ENCODE peak calls at places on chromosomes 3 and 15, in six cellular contexts. B is IMR-90, G is trophoblast cell, F is neuronal stem cell, R is mesendoderm, L is H1. K is an unnamed sample.

GRCh38 chr3:122350814-122351418 is 25.9 kb downstream of the CSTA start:
- DNase-seq in L (no peak), F (no peak), R (no peak), B (peak), G (no peak), K (no peak)

GRCh38 chr3:65483475-65483874 is 555.2 kb downstream of the MAGI1 start:
- DNase-seq in F (no peak), L (no peak), R (peak), B (no peak), G (peak), K (peak)

GRCh38 chr3:33982269-33982798 is 183.9 kb downstream of the PDCD6IP start:
- DNase-seq in L (no peak), R (no peak), G (no peak), B (peak), F (no peak), K (no peak)

GRCh38 chr15:53786421-53786820 is 27.0 kb upstream of the WDR72 start:
- DNase-seq in B (no peak), L (no peak), R (no peak), F (no peak), G (no peak), K (no peak)

GRCh38 chr3:66473637-66474036 is 27.2 kb downstream of the LRIG1 start:
- DNase-seq in B (peak), L (no peak), F (no peak), R (no peak), G (peak), K (no peak)

GRCh38 chr3:11770105-11770476 is 76.6 kb downstream of the TAMM41 start:
- DNase-seq in G (peak), F (no peak), B (no peak), R (no peak), L (no peak), K (no peak)

GRCh38 chr3:52813810-52814209 is 16.7 kb downstream of the ITIH4 start:
- DNase-seq in F (no peak), L (no peak), G (no peak), B (no peak), R (no peak), K (no peak)

GRCh38 chr3:42101481-42101880 is 10.3 kb downstream of the TRAK1 start:
- DNase-seq in F (no peak), R (no peak), L (no peak), B (no peak), G (peak), K (no peak)

GRCh38 chr15:40245666-40246065 is 6.8 kb downstream of the PAK6 start:
- DNase-seq in F (no peak), L (no peak), B (no peak), G (no peak), R (no peak), K (peak)

DNA sequence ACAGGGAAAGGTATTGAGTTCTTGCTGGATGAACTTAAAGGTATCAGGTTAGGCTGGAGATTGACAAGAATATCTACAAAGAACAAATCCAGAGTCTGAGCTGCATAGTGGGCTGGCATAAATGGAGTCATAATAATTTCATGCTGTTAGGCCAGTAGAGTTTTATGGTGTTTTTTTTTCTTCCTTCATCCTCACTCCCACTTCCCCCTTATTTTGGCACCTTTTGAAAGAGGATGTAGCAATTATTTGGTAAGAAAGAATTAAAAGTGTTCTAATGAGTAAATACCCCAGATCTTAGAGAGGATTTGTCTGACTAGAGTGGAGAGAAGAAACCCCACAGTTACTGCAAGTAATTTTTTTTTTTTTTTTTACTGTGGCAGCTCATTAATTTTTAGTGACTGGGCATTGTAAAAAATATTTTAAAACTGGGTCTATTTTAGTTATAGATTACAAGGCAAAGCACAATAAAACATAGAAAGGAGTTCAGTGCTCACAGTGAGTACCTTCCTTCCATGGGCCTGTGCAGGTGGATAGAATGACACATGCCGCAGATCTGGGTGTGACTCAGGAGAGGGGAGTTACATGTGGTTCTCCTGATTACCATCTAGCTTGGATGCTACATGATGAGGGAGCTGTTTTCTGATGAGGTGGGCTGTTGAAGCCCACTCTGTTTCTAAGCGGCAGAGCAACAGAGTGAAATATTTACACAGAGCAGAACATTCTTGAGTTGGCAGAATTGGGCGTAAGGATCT is 5.2 kb downstream of the EDEM1 start:
- DNase-seq in B (no peak), G (peak), F (no peak), R (no peak), L (no peak), K (no peak)
- H2AK5ac ChIP-seq in B (no peak), G (no peak), F (no peak), R (no peak), L (no peak), K (no peak)

GRCh38 chr15:62941719-62942118 is 100.8 kb upstream of the TPM1 start:
- DNase-seq in B (peak), R (no peak), L (no peak), F (no peak), G (peak), K (no peak)

GRCh38 chr15:62940755-62941361 is 101.7 kb upstream of the TPM1 start:
- DNase-seq in R (peak), L (no peak), F (no peak), G (peak), B (peak), K (no peak)

GRCh38 chr15:62946940-62947339 is 95.6 kb upstream of the TPM1 start:
- DNase-seq in F (no peak), G (no peak), B (no peak), L (no peak), R (no peak), K (no peak)

GRCh38 chr15:62942411-62942810 is 100.1 kb upstream of the TPM1 start:
- DNase-seq in G (no peak), L (no peak), B (no peak), R (no peak), F (no peak), K (no peak)

GRCh38 chr15:62945063-62945462 is 97.5 kb upstream of the TPM1 start:
- DNase-seq in G (no peak), R (no peak), L (no peak), F (no peak), B (no peak), K (no peak)
- H2AK5ac ChIP-seq in G (peak), R (no peak), L (no peak), F (no peak), B (no peak), K (no peak)

DNA sequence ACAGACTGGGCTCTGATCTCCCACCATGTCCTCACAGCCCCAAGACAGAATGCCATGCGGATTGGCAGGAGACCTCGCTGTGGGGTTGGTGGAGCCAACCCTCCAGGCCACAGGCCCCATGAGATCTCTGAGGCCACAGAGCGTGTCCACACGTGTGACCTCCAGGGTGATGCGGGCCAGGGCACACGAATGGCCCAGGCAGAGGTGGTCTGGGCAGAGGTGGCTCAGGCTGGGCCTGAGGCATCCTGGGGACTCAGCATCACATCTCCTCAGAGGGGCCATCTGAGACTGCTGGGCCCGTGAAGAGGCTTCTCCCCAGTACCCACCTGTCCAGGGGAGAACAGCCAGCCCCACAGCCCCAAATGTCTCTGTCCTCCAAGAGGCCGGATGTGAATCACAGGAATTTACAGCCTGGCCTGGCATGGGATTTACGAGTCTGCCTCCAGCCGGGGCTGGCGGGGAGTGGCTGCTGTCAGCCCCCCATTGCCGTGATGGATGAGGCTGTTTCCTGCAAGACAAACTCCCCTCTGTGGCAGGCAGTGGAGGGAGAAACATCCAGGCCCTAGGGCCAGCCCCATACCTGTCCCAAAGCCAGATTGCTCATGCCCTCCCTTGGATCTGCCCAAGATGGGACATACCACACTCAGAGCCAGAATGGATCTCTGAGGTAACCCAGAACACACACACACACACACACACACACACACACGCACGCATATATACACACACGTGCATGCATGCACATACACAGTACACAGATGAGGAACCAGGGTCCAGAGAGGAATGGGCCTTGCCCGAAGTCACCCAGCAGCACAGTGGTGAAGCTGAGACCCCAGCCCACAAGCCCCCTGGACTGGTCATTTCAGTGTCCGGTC is 208.3 kb downstream of the TBC1D2B start:
- DNase-seq in B (no peak), L (no peak), G (no peak), F (no peak), R (peak), K (no peak)
- H2AK5ac ChIP-seq in B (no peak), L (no peak), G (no peak), F (peak), R (no peak), K (no peak)

GRCh38 chr3:139301654-139302053 is 42.2 kb upstream of the MRPS22 start:
- DNase-seq in L (no peak), B (no peak), G (no peak), R (no peak), F (no peak), K (no peak)

GRCh38 chr3:139302801-139303113 is 41.1 kb upstream of the MRPS22 start:
- DNase-seq in R (no peak), G (no peak), B (no peak), L (no peak), F (no peak), K (no peak)

GRCh38 chr3:139302084-139302800 is 41.6 kb upstream of the MRPS22 start:
- DNase-seq in F (no peak), B (peak), G (peak), R (peak), L (no peak), K (no peak)

GRCh38 chr3:139300416-139300815 is 43.4 kb upstream of the MRPS22 start:
- DNase-seq in B (no peak), F (no peak), G (no peak), R (no peak), L (no peak), K (no peak)

DNA sequence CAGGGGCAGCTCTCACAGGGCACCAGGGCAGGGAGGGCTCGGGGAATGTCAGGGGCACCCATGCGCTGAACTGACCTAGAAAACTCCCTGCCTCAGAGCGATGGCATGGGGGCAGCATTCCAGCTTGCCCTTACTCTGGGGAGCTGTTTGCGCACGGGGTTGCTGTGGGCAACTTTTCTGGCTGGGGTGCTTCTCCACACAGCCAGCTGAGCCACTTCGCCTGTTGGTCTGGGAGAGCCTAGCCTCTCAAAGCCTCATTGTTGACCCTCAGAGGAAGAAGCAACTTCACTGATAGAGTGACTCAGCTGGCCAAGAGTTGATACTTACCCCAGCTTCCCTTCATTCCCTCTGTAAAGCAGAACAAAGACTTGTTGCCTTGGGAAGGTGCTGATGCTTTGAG is 42.6 kb upstream of the MRPS22 start:
- DNase-seq in R (no peak), B (peak), G (no peak), F (no peak), L (no peak), K (no peak)
- H2AK5ac ChIP-seq in R (no peak), B (peak), G (peak), F (no peak), L (no peak), K (no peak)

DNA sequence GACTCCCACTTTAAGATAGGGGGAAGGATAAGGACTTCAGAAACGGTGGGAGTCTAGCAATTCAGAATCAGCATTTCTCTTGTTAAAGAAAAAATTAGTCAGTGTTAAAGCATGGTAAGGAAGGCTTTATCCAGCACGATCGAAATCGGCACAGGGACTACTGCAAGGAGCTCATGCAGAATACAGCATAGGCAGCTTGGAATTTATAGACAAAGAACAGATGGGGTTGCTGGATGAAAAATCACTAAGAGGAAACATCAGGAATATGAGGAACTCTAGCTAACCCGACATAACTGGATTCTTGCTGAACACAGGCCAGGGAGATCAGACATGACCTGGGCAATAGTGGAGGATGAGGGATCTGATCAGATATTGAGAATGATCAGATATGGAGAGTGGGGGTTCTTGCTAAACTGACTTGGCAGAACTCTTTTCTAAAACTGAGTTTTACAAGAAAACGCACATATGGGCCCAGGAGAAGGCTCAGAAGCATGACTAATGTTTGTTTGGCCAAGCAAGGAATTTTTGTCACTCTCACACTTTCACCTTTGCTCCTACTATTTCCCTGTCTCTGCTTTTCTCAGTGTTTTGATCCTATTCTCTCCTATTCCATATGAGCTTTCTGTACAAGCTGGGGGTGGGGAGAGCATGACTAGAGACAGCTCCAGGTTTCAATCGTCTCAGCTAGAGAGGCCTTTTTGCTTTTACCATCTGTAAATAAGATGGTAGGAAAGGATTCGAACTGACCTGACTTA is 3.9 kb upstream of the PLCH1 start:
- DNase-seq in R (no peak), B (no peak), G (peak), F (no peak), L (no peak), K (no peak)
- H2AK5ac ChIP-seq in R (no peak), B (no peak), G (no peak), F (no peak), L (peak), K (no peak)

DNA sequence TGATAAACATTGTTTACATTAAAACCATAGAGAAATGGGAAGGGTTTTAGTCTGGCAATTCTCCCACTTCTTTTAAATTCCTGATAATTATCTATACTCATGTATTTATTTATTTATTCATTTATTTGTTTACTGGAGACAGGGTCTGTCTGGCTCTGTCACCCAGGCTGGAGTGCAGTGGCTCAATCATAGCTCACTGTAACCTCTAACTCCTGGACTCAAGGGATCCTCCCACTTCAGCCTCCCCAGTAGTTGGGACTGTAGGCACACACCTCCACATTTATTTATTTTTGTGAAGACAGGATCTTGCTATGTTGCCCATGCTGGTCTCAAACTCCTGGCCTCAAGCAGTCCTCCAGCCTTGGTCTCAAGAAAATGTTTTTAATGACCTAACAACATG is 2.5 kb upstream of the AEN start:
- DNase-seq in G (no peak), B (no peak), L (no peak), R (no peak), F (no peak), K (peak)
- H2AK5ac ChIP-seq in G (no peak), B (no peak), L (no peak), R (no peak), F (no peak), K (no peak)

DNA sequence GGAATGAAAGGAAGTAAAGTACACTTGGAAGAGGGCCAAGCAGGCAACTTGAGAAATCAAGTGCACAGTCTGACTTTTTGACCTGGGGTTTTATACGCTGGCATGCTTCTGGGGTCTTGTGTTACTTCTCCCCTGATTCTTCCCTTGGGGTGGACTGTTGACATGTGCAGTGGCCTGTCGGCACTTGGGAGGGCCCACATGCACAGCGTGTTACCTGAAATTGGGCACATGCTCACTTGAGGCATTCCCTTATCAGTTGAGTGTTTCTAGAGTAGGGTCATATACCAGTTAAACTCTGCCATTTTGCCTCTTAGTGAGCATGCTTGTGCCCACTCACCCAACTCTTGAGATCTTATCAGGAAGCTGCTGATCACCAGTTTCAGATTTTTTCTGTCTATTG is 329.1 kb upstream of the SOX2 start:
- DNase-seq in R (no peak), B (no peak), F (no peak), G (no peak), L (no peak), K (no peak)
- H2AK5ac ChIP-seq in R (no peak), B (no peak), F (no peak), G (no peak), L (no peak), K (no peak)

DNA sequence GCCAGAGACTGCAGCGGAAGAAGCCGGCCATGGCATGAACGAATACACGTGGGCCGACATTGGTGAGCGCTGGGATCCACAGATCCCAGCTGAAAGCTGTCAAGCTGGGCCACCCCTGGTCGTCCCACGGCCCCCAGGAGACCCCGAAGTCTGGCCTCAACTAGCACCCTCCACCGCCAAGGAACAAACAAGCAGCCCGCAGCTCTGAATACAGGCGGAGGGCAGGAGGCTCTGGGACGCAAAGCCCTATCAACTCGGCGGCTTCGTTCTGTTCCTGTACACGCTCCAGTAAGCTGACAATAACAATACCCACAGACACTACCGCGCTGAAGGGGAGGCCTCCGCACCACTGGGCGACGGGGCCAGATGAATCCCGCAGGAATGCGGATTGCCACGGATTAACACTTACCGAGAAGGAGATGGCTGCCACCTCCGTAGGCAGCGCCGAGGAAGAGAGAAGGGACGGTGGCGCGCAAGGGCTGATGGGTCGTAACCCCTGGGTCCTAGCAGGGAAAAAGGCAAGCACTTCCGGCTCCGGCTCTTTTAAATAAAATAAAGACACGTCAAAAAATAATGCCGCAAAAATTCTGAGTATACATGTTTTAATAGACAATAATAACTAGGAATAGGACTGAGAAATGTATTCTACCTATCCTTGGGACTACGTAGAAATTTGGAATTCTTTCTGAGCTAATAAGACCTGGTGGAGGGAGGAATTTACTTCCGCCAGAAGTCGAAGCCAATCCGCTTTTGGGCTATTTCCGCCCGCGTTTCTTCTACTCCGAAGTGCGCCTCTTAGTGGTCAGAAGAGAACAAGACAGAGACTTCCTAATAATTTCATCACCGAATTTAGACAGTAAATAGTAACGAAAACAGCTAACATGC is at the start of gene RPL32:
- DNase-seq in F (peak), L (peak), G (peak), B (peak), R (peak), K (peak)
- H2AK5ac ChIP-seq in F (peak), L (peak), G (peak), B (peak), R (peak), K (peak)

DNA sequence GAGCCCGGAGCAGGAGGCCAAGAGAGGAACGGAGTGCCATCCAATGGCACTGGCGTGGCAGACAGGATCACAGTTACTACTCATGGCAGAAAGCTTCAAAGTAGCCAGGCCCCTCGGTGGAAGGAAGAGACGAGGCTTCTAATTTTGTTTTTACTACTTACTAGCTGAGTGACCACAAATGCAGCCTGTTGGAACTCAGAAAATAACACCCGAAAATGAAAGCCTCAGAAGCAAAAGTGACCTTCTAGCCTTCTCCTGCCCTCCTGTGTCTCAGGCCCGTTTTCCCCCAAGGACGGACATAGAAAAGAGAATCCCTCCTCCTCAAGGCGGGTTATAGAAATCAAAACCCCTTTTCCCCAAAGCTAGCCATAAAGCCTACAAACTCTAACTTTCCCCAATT is 9.9 kb upstream of the STRA6 start:
- DNase-seq in L (no peak), F (no peak), G (no peak), R (no peak), B (no peak), K (no peak)
- H2AK5ac ChIP-seq in L (peak), F (peak), G (no peak), R (peak), B (no peak), K (no peak)

GRCh38 chr15:58330836-58331561 is 100.8 kb upstream of the LIPC start:
- DNase-seq in B (no peak), F (no peak), G (peak), R (peak), L (no peak), K (no peak)
- H2AK5ac ChIP-seq in B (peak), F (peak), G (peak), R (no peak), L (no peak), K (no peak)

K was measured in H9.